ENCODE peak calls at places on chromosomes 7 and 10, in four cellular contexts. N is suprapubic skin, W is DND-41, C is MM.1S. Q is an unnamed sample. For H3K9me3, the result is how much of the 10 kb centered on the place peaks cover.

GRCh38 chr7:99943641-99944507 is 14.5 kb upstream of the GJC3 start:
- DNase-seq in C (peak), N (no peak), W (no peak), Q (no peak)

GRCh38 chr7:41656357-41656756 is 46.5 kb downstream of the INHBA start:
- DNase-seq in W (no peak), N (no peak), C (no peak), Q (no peak)

GRCh38 chr7:98163704-98164478 is 47.3 kb upstream of the BHLHA15 start:
- DNase-seq in C (no peak), N (no peak), W (no peak), Q (no peak)

GRCh38 chr7:129829677-129830631 is 122.8 kb downstream of the UBE2H start:
- DNase-seq in W (peak), C (peak), N (peak), Q (peak)

GRCh38 chr10:69217119-69217754 is 2.9 kb upstream of the HKDC1 start:
- DNase-seq in C (no peak), W (no peak), N (no peak), Q (no peak)

GRCh38 chr10:13815766-13816165 is 229.0 kb downstream of the PRPF18 start:
- DNase-seq in C (no peak), W (no peak), N (no peak), Q (no peak)

GRCh38 chr7:43113622-43114450 is 1.4 kb downstream of the HECW1 start:
- DNase-seq in W (no peak), C (no peak), N (no peak), Q (no peak)

GRCh38 chr10:3224241-3224640 is 51.7 kb upstream of the PITRM1 start:
- DNase-seq in N (no peak), W (no peak), C (no peak), Q (no peak)

GRCh38 chr7:139034855-139035587 is 821 bp downstream of the ZC3HAV1L start:
- DNase-seq in W (peak), C (no peak), N (no peak), Q (no peak)

GRCh38 chr10:33377658-33378025 is 43.2 kb upstream of the NRP1 start:
- DNase-seq in C (no peak), N (no peak), W (no peak), Q (no peak)

GRCh38 chr7:134514663-134515062 is 12.7 kb upstream of the AKR1B10 start:
- DNase-seq in N (no peak), W (peak), C (peak), Q (no peak)

GRCh38 chr10:24468281-24468751 is 255.4 kb downstream of the ARHGAP21 start:
- DNase-seq in W (no peak), C (no peak), N (no peak), Q (no peak)

GRCh38 chr10:33332183-33333031 is 2.1 kb downstream of the NRP1 start:
- DNase-seq in C (no peak), W (no peak), N (no peak), Q (no peak)

GRCh38 chr10:76866841-76867586 is 770.6 kb downstream of the KCNMA1 start:
- DNase-seq in N (no peak), C (no peak), W (no peak), Q (no peak)

GRCh38 chr10:79088176-79088575 is 19.4 kb downstream of the ZMIZ1 start:
- DNase-seq in N (no peak), W (no peak), C (no peak), Q (no peak)

GRCh38 chr10:132011027-132011426 is 29.3 kb upstream of the BNIP3 start:
- DNase-seq in C (no peak), W (no peak), N (no peak), Q (no peak)

GRCh38 chr7:2114052-2114451 is 118.7 kb downstream of the MAD1L1 start:
- DNase-seq in N (no peak), C (no peak), W (no peak), Q (no peak)

GRCh38 chr7:150964593-150965111 is 13.5 kb downstream of the KCNH2 start:
- DNase-seq in C (no peak), W (no peak), N (no peak), Q (no peak)

GRCh38 chr10:120641695-120642094 is 184.7 kb downstream of the PLPP4 start:
- DNase-seq in C (no peak), N (no peak), W (no peak), Q (no peak)

GRCh38 chr10:106615081-106615480 is 549.4 kb downstream of the SORCS1 start:
- DNase-seq in W (no peak), C (no peak), N (no peak), Q (no peak)

GRCh38 chr7:94052398-94053180 is 48.4 kb upstream of the BET1 start:
- DNase-seq in C (no peak), W (no peak), N (no peak), Q (no peak)

GRCh38 chr10:13634207-13634606 is 47.4 kb downstream of the PRPF18 start:
- DNase-seq in C (no peak), W (no peak), N (no peak), Q (no peak)

GRCh38 chr7:113263749-113264148 is 145.4 kb upstream of the SMIM30 start:
- DNase-seq in C (no peak), N (no peak), W (no peak), Q (no peak)

GRCh38 chr10:8420182-8420581 is 365.7 kb downstream of the GATA3 start:
- DNase-seq in C (no peak), W (no peak), N (no peak), Q (no peak)

GRCh38 chr7:84145892-84146291 is 48.7 kb downstream of the SEMA3A start:
- DNase-seq in N (no peak), W (no peak), C (no peak), Q (no peak)

GRCh38 chr10:42475168-42476098 is 162.9 kb downstream of the ZNF33B start:
- DNase-seq in W (no peak), C (no peak), N (no peak), Q (no peak)

DNA sequence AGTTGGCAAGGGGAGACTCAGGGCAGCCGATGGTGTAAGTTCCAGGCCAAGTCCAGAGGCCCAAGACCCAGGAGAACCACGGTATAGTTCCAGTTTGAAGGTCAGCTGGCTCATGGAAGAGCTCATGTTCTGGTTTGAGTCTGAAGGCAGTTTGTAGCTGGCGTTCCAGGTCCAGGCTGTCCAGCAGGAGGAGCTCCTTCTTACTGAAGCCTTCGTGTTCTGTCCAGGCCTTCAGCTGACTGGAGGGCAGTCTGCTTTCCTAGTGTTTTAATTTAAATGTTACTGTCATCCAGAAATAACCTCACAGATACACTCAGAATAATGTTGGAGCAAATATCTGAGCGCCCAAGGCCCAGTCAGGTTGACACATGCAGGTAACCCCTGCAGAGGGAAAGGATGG is 4.2 kb downstream of the SUN1 start:
- DNase-seq in W (no peak), N (no peak), C (no peak), Q (no peak)
- H3K27ac ChIP-seq in W (no peak), N (peak), C (no peak), Q (no peak)

DNA sequence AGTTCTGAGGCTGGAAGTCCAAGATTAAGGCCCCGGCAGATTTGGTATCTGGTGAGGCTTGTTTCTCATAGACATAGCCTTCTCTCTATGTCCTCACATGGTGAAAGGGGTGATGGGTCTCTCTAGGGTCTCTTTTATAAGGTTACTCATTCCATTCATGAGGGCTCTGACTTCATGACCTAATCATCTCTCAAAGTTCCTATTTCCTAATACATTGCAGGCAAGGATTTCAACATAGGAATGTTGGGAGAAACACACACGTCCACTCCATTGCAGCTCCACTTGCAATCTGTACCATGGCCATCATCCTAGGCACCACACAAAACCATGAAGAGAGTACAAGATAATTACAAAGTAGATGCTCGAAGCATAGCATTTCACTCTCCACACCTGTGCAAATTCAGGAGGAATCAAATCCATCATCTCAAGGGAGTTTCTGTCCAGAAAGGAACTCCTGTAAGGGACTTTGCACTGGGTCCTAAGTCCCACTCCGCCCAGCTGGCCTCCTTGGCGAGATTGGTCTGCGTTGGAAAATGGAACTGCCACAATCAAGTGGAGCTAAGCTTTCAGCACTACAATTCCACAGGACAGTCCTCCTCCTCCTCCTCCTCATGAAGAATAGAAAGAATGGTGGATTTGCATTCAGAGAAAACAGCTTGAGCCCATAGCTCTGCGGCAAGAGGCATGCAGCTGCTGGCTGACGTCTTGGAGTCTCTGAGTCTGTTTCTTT is 8.8 kb downstream of the DDC start:
- DNase-seq in C (no peak), W (no peak), N (no peak), Q (no peak)
- H3K4me3 ChIP-seq in C (no peak), W (no peak), N (no peak), Q (no peak)

GRCh38 chr7:57165285-57165899 is 33.2 kb upstream of the ZNF479 start:
- DNase-seq in W (no peak), C (no peak), N (no peak), Q (no peak)
- H3K9me3 ChIP-seq in W (under half), C (under half), N (under half), Q (under half)

GRCh38 chr10:17116193-17116592 is 13.4 kb downstream of the CUBN start:
- DNase-seq in C (no peak), N (no peak), W (no peak), Q (no peak)
- H3K27ac ChIP-seq in C (no peak), N (no peak), W (no peak), Q (no peak)

GRCh38 chr10:18501610-18502009 is 149.8 kb downstream of the NSUN6 start:
- DNase-seq in N (no peak), C (peak), W (no peak), Q (no peak)

GRCh38 chr10:18497955-18498354 is 153.4 kb downstream of the NSUN6 start:
- DNase-seq in W (no peak), C (no peak), N (no peak), Q (no peak)

GRCh38 chr10:18504161-18504560 is 147.2 kb downstream of the NSUN6 start:
- DNase-seq in C (no peak), W (no peak), N (no peak), Q (no peak)

GRCh38 chr10:18500576-18500975 is 150.8 kb downstream of the NSUN6 start:
- DNase-seq in W (no peak), N (no peak), C (no peak), Q (no peak)

GRCh38 chr10:18501198-18501597 is 150.2 kb downstream of the NSUN6 start:
- DNase-seq in N (no peak), C (peak), W (peak), Q (no peak)
- H3K4me3 ChIP-seq in N (no peak), C (peak), W (no peak), Q (no peak)

GRCh38 chr10:133458021-133458709 is 4.4 kb downstream of the SCART1 start:
- DNase-seq in W (no peak), N (peak), C (no peak), Q (no peak)
- H3K9me3 ChIP-seq in W (under half), N (under half), C (under half), Q (under half)